ENCODE peak calls at places on chromosome 22, in five cellular contexts. One of them, this sample, is unnamed.

GRCh38 chr22:22888509-22889353 is 1.1 kb downstream of the IGLL5 start:
- DNase-seq in IMR-90: no peak
- DNase-seq in endothelial cell of umbilical vein: no peak
- DNase-seq in stomach: no peak
- DNase-seq in adrenal gland: no peak
- DNase-seq in this sample: no peak

GRCh38 chr22:36143066-36143815 is 17.3 kb downstream of the APOL3 start:
- DNase-seq in stomach: no peak
- DNase-seq in IMR-90: no peak
- DNase-seq in adrenal gland: no peak
- DNase-seq in endothelial cell of umbilical vein: no peak
- DNase-seq in this sample: no peak

GRCh38 chr22:44033689-44034088 is 9.6 kb downstream of the PARVB start:
- DNase-seq in IMR-90: peak
- DNase-seq in endothelial cell of umbilical vein: no peak
- DNase-seq in stomach: no peak
- DNase-seq in adrenal gland: no peak
- DNase-seq in this sample: no peak

GRCh38 chr22:24270556-24271405 is at the start of gene SPECC1L:
- DNase-seq in stomach: peak
- DNase-seq in endothelial cell of umbilical vein: peak
- DNase-seq in adrenal gland: peak
- DNase-seq in IMR-90: peak
- DNase-seq in this sample: peak

GRCh38 chr22:45185718-45186511 is 22.2 kb downstream of the NUP50 start:
- DNase-seq in stomach: no peak
- DNase-seq in endothelial cell of umbilical vein: no peak
- DNase-seq in IMR-90: no peak
- DNase-seq in adrenal gland: no peak
- DNase-seq in this sample: no peak

GRCh38 chr22:24412274-24412673 is 15.1 kb upstream of the ADORA2A start:
- DNase-seq in endothelial cell of umbilical vein: no peak
- DNase-seq in adrenal gland: no peak
- DNase-seq in IMR-90: no peak
- DNase-seq in stomach: peak
- DNase-seq in this sample: no peak

GRCh38 chr22:33300165-33300564 is 242.0 kb upstream of the SYN3 start:
- DNase-seq in endothelial cell of umbilical vein: no peak
- DNase-seq in stomach: no peak
- DNase-seq in IMR-90: no peak
- DNase-seq in adrenal gland: no peak
- DNase-seq in this sample: no peak

GRCh38 chr22:45006101-45006872 is 3.5 kb downstream of the PHF21B start:
- DNase-seq in adrenal gland: no peak
- DNase-seq in IMR-90: no peak
- DNase-seq in endothelial cell of umbilical vein: no peak
- DNase-seq in stomach: no peak
- DNase-seq in this sample: no peak

GRCh38 chr22:33013051-33013450 is 45.1 kb downstream of the SYN3 start:
- DNase-seq in adrenal gland: no peak
- DNase-seq in stomach: no peak
- DNase-seq in IMR-90: no peak
- DNase-seq in endothelial cell of umbilical vein: no peak
- DNase-seq in this sample: no peak

GRCh38 chr22:45948081-45948648 is 28.8 kb downstream of the WNT7B start:
- DNase-seq in stomach: no peak
- DNase-seq in IMR-90: no peak
- DNase-seq in endothelial cell of umbilical vein: no peak
- DNase-seq in adrenal gland: no peak
- DNase-seq in this sample: no peak

GRCh38 chr22:32328306-32329201 is 29.1 kb upstream of the RFPL3 start:
- DNase-seq in stomach: peak
- DNase-seq in IMR-90: no peak
- DNase-seq in endothelial cell of umbilical vein: no peak
- DNase-seq in adrenal gland: no peak
- DNase-seq in this sample: no peak

GRCh38 chr22:20128619-20128901 is 3.0 kb upstream of the ZDHHC8 start:
- DNase-seq in adrenal gland: no peak
- DNase-seq in stomach: no peak
- DNase-seq in endothelial cell of umbilical vein: no peak
- DNase-seq in IMR-90: no peak
- DNase-seq in this sample: no peak

GRCh38 chr22:20126284-20127029 is 5.1 kb upstream of the ZDHHC8 start:
- DNase-seq in IMR-90: no peak
- DNase-seq in stomach: no peak
- DNase-seq in adrenal gland: no peak
- DNase-seq in endothelial cell of umbilical vein: no peak
- DNase-seq in this sample: no peak

GRCh38 chr22:20127869-20128618 is 3.6 kb upstream of the ZDHHC8 start:
- DNase-seq in IMR-90: no peak
- DNase-seq in endothelial cell of umbilical vein: no peak
- DNase-seq in stomach: no peak
- DNase-seq in adrenal gland: no peak
- DNase-seq in this sample: no peak

GRCh38 chr22:20128902-20129746 is 2.5 kb upstream of the ZDHHC8 start:
- DNase-seq in stomach: peak
- DNase-seq in adrenal gland: no peak
- DNase-seq in endothelial cell of umbilical vein: peak
- DNase-seq in IMR-90: peak
- DNase-seq in this sample: no peak

GRCh38 chr22:20127318-20127868 is 4.2 kb upstream of the ZDHHC8 start:
- DNase-seq in stomach: no peak
- DNase-seq in endothelial cell of umbilical vein: no peak
- DNase-seq in IMR-90: no peak
- DNase-seq in adrenal gland: no peak
- DNase-seq in this sample: no peak
- TF ChIP-seq POLR2A in stomach: no peak
- TF ChIP-seq POLR2A in endothelial cell of umbilical vein: no peak
- TF ChIP-seq POLR2A in IMR-90: no peak
- TF ChIP-seq POLR2A in adrenal gland: no peak
- TF ChIP-seq POLR2A in this sample: no peak

DNA sequence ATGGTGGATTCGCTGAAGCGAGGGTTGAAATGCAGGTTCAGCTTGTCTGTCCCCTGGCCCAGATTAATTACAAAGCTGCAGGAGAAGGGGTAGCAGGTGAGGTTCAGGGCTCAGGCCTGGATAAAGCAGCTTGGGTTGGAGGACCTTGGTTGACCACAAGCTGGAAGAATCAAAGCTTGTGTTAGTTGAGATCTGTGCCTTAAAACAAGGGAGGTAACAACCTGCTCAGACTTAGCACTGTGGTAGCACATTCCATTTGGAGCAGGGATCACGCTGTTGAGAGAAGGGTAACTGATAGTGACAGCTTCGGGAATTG is 9.3 kb downstream of the LGALS2 start:
- DNase-seq in adrenal gland: no peak
- DNase-seq in stomach: no peak
- DNase-seq in endothelial cell of umbilical vein: no peak
- DNase-seq in IMR-90: no peak
- DNase-seq in this sample: no peak
- TF ChIP-seq POLR2A in adrenal gland: no peak
- TF ChIP-seq POLR2A in stomach: no peak
- TF ChIP-seq POLR2A in endothelial cell of umbilical vein: no peak
- TF ChIP-seq POLR2A in IMR-90: no peak
- TF ChIP-seq POLR2A in this sample: no peak

GRCh38 chr22:18022851-18023250 is 1.5 kb downstream of the MICAL3 start:
- DNase-seq in stomach: no peak
- DNase-seq in adrenal gland: no peak
- DNase-seq in endothelial cell of umbilical vein: no peak
- DNase-seq in IMR-90: no peak
- DNase-seq in this sample: no peak

GRCh38 chr22:18024276-18024939 is at the start of gene MICAL3:
- DNase-seq in adrenal gland: peak
- DNase-seq in endothelial cell of umbilical vein: peak
- DNase-seq in IMR-90: peak
- DNase-seq in stomach: peak
- DNase-seq in this sample: peak

GRCh38 chr22:18021431-18021830 is 2.9 kb downstream of the MICAL3 start:
- DNase-seq in stomach: no peak
- DNase-seq in IMR-90: no peak
- DNase-seq in adrenal gland: no peak
- DNase-seq in endothelial cell of umbilical vein: no peak
- DNase-seq in this sample: no peak

GRCh38 chr22:18024956-18025720 is 777 bp upstream of the MICAL3 start:
- DNase-seq in stomach: no peak
- DNase-seq in endothelial cell of umbilical vein: no peak
- DNase-seq in adrenal gland: no peak
- DNase-seq in IMR-90: no peak
- DNase-seq in this sample: no peak

GRCh38 chr22:18023509-18024275 is 669 bp downstream of the MICAL3 start:
- DNase-seq in endothelial cell of umbilical vein: peak
- DNase-seq in IMR-90: peak
- DNase-seq in adrenal gland: peak
- DNase-seq in stomach: peak
- DNase-seq in this sample: peak
- TF ChIP-seq POLR2A in endothelial cell of umbilical vein: no peak
- TF ChIP-seq POLR2A in IMR-90: no peak
- TF ChIP-seq POLR2A in adrenal gland: peak
- TF ChIP-seq POLR2A in stomach: no peak
- TF ChIP-seq POLR2A in this sample: peak

DNA sequence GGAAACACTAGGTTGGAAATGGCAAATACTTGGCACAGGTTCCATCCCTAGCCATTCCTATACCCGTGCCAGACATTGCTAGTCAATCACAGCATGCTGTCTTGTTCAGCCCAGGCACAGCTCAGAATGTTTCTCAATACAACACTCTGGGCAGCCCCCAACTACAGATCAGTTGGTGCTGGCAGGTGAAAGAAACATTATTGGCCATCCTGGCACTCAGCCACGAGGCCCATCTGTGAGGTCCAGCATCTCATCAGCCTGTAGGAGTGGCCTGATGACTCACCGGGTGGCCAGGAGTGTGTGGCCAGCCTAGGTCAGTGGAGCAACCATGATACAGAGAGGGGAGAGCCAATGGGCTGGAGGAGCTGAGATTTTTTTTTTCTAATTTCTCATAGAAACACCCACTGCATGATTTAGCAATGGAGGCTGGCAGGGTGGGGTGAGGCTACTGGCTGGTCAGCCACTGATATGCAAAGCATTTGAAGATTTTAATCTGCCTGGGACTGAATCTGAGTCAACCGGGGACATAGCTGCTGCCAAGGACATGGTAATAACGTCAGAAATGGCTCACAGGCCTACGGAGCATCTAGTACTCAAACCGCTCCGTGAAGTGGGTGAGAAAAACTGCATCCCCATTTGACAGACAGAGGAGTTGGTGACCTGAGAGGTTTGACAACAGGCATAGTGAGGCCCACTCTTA is 5.4 kb downstream of the MYO18B start:
- DNase-seq in endothelial cell of umbilical vein: peak
- DNase-seq in adrenal gland: peak
- DNase-seq in IMR-90: peak
- DNase-seq in stomach: peak
- DNase-seq in this sample: peak
- TF ChIP-seq POLR2A in endothelial cell of umbilical vein: no peak
- TF ChIP-seq POLR2A in adrenal gland: peak
- TF ChIP-seq POLR2A in IMR-90: no peak
- TF ChIP-seq POLR2A in stomach: no peak
- TF ChIP-seq POLR2A in this sample: no peak

GRCh38 chr22:50261615-50262459 is at the start of gene MAPK12:
- DNase-seq in stomach: no peak
- DNase-seq in adrenal gland: no peak
- DNase-seq in IMR-90: no peak
- DNase-seq in endothelial cell of umbilical vein: peak
- DNase-seq in this sample: peak
- TF ChIP-seq POLR2A in stomach: no peak
- TF ChIP-seq POLR2A in adrenal gland: no peak
- TF ChIP-seq POLR2A in IMR-90: no peak
- TF ChIP-seq POLR2A in endothelial cell of umbilical vein: no peak
- TF ChIP-seq POLR2A in this sample: no peak

GRCh38 chr22:39242809-39243442 is 1.9 kb downstream of the PDGFB start:
- DNase-seq in endothelial cell of umbilical vein: no peak
- DNase-seq in stomach: peak
- DNase-seq in IMR-90: no peak
- DNase-seq in adrenal gland: no peak
- DNase-seq in this sample: no peak
- TF ChIP-seq POLR2A in endothelial cell of umbilical vein: no peak
- TF ChIP-seq POLR2A in stomach: no peak
- TF ChIP-seq POLR2A in IMR-90: no peak
- TF ChIP-seq POLR2A in adrenal gland: no peak
- TF ChIP-seq POLR2A in this sample: no peak

GRCh38 chr22:19569976-19570375 is 45.8 kb upstream of the CLDN5 start:
- DNase-seq in endothelial cell of umbilical vein: no peak
- DNase-seq in adrenal gland: no peak
- DNase-seq in IMR-90: no peak
- DNase-seq in stomach: no peak
- DNase-seq in this sample: no peak
- TF ChIP-seq POLR2A in endothelial cell of umbilical vein: no peak
- TF ChIP-seq POLR2A in adrenal gland: no peak
- TF ChIP-seq POLR2A in IMR-90: no peak
- TF ChIP-seq POLR2A in stomach: no peak
- TF ChIP-seq POLR2A in this sample: no peak

DNA sequence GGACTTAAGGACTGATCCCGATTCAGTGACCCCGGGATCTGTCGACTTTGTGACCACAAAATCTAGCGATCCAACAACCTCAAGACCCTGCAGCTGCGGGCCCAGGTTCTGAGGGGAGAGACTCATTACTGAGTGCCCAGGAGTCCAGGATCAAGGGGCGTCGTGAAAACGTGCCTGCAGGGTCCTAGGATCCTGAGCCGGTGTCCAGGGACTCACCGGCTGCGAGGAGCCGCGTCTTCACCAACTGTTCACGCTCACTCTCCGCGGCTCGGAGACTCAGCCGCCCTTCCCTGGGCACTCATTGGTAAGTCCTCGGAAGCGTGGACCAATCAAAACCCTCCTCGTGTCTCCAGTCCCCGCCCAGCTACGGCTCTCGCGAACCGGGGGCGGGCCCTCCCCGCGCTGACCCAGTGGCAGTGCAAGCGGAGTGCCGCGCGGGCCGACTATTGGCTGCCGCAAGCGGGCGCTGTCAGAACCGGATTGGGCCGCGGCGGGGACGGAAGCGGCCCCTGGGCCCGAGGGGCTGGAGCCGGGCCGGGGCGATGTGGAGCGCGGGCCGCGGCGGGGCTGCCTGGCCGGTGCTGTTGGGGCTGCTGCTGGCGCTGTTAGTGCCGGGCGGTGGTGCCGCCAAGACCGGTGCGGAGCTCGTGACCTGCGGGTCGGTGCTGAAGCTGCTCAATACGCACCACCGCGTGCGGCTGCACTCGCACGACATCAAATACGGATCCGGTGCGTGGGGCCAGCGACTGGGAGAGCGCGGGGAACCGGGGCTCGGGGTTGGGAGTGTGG is at the start of gene SDF2L1:
- DNase-seq in adrenal gland: peak
- DNase-seq in stomach: peak
- DNase-seq in endothelial cell of umbilical vein: peak
- DNase-seq in IMR-90: peak
- DNase-seq in this sample: peak
- TF ChIP-seq POLR2A in adrenal gland: peak
- TF ChIP-seq POLR2A in stomach: no peak
- TF ChIP-seq POLR2A in endothelial cell of umbilical vein: peak
- TF ChIP-seq POLR2A in IMR-90: peak
- TF ChIP-seq POLR2A in this sample: peak

This sample was measured in H54.